ENCODE peak calls at places on chromosomes 3 and 15, in six cellular contexts. One of them, this sample, is unnamed.

GRCh38 chr3:51779137-51779536 is at the start of gene IQCF6:
- DNase-seq in sigmoid colon: no peak
- DNase-seq in prostate gland: no peak
- DNase-seq in A549: no peak
- DNase-seq in cardiac muscle cell: no peak
- DNase-seq in HFF-Myc: no peak
- DNase-seq in this sample: no peak

GRCh38 chr3:51379301-51379700 is 5.8 kb upstream of the MANF start:
- DNase-seq in cardiac muscle cell: no peak
- DNase-seq in prostate gland: no peak
- DNase-seq in A549: no peak
- DNase-seq in HFF-Myc: no peak
- DNase-seq in sigmoid colon: no peak
- DNase-seq in this sample: no peak

GRCh38 chr3:64185436-64185835 is 39.8 kb downstream of the PRICKLE2 start:
- DNase-seq in cardiac muscle cell: no peak
- DNase-seq in prostate gland: no peak
- DNase-seq in HFF-Myc: no peak
- DNase-seq in A549: no peak
- DNase-seq in sigmoid colon: no peak
- DNase-seq in this sample: no peak

GRCh38 chr15:52515343-52515742 is 13.3 kb downstream of the MYO5A start:
- DNase-seq in cardiac muscle cell: no peak
- DNase-seq in sigmoid colon: no peak
- DNase-seq in A549: no peak
- DNase-seq in prostate gland: no peak
- DNase-seq in HFF-Myc: no peak
- DNase-seq in this sample: no peak

GRCh38 chr3:188280627-188281026 is 126.7 kb downstream of the LPP start:
- DNase-seq in cardiac muscle cell: no peak
- DNase-seq in HFF-Myc: no peak
- DNase-seq in sigmoid colon: no peak
- DNase-seq in A549: no peak
- DNase-seq in prostate gland: no peak
- DNase-seq in this sample: no peak

GRCh38 chr3:39000008-39000450 is 51.7 kb downstream of the SCN11A start:
- DNase-seq in sigmoid colon: no peak
- DNase-seq in cardiac muscle cell: peak; percentile 71
- DNase-seq in prostate gland: no peak
- DNase-seq in HFF-Myc: peak; percentile 59
- DNase-seq in A549: peak; percentile 60
- DNase-seq in this sample: peak; percentile 24

GRCh38 chr3:101946906-101947305 is 97.6 kb downstream of the NFKBIZ start:
- DNase-seq in sigmoid colon: no peak
- DNase-seq in cardiac muscle cell: peak; percentile 65
- DNase-seq in prostate gland: no peak
- DNase-seq in HFF-Myc: no peak
- DNase-seq in A549: no peak
- DNase-seq in this sample: no peak

GRCh38 chr15:25797511-25798206 is 65.5 kb downstream of the ATP10A start:
- DNase-seq in prostate gland: no peak
- DNase-seq in HFF-Myc: no peak
- DNase-seq in A549: no peak
- DNase-seq in cardiac muscle cell: peak; percentile 10
- DNase-seq in sigmoid colon: no peak
- DNase-seq in this sample: no peak

GRCh38 chr15:52114256-52114655 is 1.7 kb upstream of the BCL2L10 start:
- DNase-seq in cardiac muscle cell: no peak
- DNase-seq in prostate gland: no peak
- DNase-seq in A549: no peak
- DNase-seq in sigmoid colon: no peak
- DNase-seq in HFF-Myc: no peak
- DNase-seq in this sample: no peak

GRCh38 chr3:120393252-120393651 is 44.1 kb upstream of the LRRC58 start:
- DNase-seq in HFF-Myc: no peak
- DNase-seq in sigmoid colon: no peak
- DNase-seq in prostate gland: no peak
- DNase-seq in cardiac muscle cell: no peak
- DNase-seq in A549: no peak
- DNase-seq in this sample: no peak

GRCh38 chr3:13277130-13277783 is 142.9 kb downstream of the NUP210 start:
- DNase-seq in cardiac muscle cell: no peak
- DNase-seq in sigmoid colon: peak; percentile 63
- DNase-seq in HFF-Myc: no peak
- DNase-seq in prostate gland: peak; percentile 69
- DNase-seq in A549: no peak
- DNase-seq in this sample: no peak

GRCh38 chr15:100783760-100784492 is 95.7 kb upstream of the ALDH1A3 start:
- DNase-seq in prostate gland: no peak
- DNase-seq in sigmoid colon: peak; percentile 48
- DNase-seq in cardiac muscle cell: no peak
- DNase-seq in A549: no peak
- DNase-seq in HFF-Myc: no peak
- DNase-seq in this sample: no peak

GRCh38 chr3:100319951-100320350 is 14.6 kb upstream of the NIT2 start:
- DNase-seq in A549: no peak
- DNase-seq in cardiac muscle cell: no peak
- DNase-seq in HFF-Myc: no peak
- DNase-seq in prostate gland: no peak
- DNase-seq in sigmoid colon: no peak
- DNase-seq in this sample: no peak

GRCh38 chr3:132167870-132168269 is 133.1 kb upstream of the CPNE4 start:
- DNase-seq in HFF-Myc: no peak
- DNase-seq in prostate gland: no peak
- DNase-seq in cardiac muscle cell: no peak
- DNase-seq in A549: no peak
- DNase-seq in sigmoid colon: no peak
- DNase-seq in this sample: no peak
- H3K4me3 ChIP-seq in HFF-Myc: no peak overlapping the region
- H3K4me3 ChIP-seq in prostate gland: no peak overlapping the region
- H3K4me3 ChIP-seq in cardiac muscle cell: no peak overlapping the region
- H3K4me3 ChIP-seq in A549: no peak overlapping the region
- H3K4me3 ChIP-seq in sigmoid colon: no peak overlapping the region
- H3K4me3 ChIP-seq in this sample: no peak overlapping the region

DNA sequence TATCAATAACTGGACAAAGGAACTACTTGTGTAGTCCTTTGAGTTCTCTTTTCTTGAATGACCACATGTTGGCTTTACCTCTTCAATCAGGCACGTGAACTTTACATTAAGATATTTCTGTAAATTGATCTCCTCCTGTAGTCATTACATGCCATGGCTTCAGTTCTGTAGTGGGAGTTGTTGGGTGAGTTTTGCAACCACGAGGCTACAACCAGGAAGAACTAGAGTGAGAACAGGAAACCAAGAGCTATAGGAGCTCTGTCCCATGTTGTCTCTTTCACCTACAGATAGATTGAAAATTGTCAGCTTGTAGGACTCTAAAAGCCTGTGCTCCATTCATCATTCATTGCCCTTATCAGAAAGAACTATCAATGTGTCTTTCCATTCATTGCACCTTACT is 2.0 kb downstream of the RSRC1 start:
- DNase-seq in A549: no peak
- DNase-seq in HFF-Myc: no peak
- DNase-seq in cardiac muscle cell: no peak
- DNase-seq in sigmoid colon: no peak
- DNase-seq in prostate gland: no peak
- DNase-seq in this sample: no peak
- H3K4me3 ChIP-seq in A549: no peak overlapping the region
- H3K4me3 ChIP-seq in HFF-Myc: no peak overlapping the region
- H3K4me3 ChIP-seq in cardiac muscle cell: no peak overlapping the region
- H3K4me3 ChIP-seq in sigmoid colon: no peak overlapping the region
- H3K4me3 ChIP-seq in prostate gland: no peak overlapping the region
- H3K4me3 ChIP-seq in this sample: no peak overlapping the region

GRCh38 chr3:14600856-14601610 is 50.5 kb upstream of the CCDC174 start:
- DNase-seq in sigmoid colon: no peak
- DNase-seq in prostate gland: no peak
- DNase-seq in cardiac muscle cell: no peak
- DNase-seq in A549: no peak
- DNase-seq in HFF-Myc: no peak
- DNase-seq in this sample: no peak

GRCh38 chr3:14601692-14602005 is 49.9 kb upstream of the CCDC174 start:
- DNase-seq in cardiac muscle cell: no peak
- DNase-seq in HFF-Myc: no peak
- DNase-seq in sigmoid colon: no peak
- DNase-seq in A549: no peak
- DNase-seq in prostate gland: no peak
- DNase-seq in this sample: no peak

GRCh38 chr3:14600075-14600474 is 51.5 kb upstream of the CCDC174 start:
- DNase-seq in A549: no peak
- DNase-seq in prostate gland: no peak
- DNase-seq in HFF-Myc: no peak
- DNase-seq in cardiac muscle cell: no peak
- DNase-seq in sigmoid colon: no peak
- DNase-seq in this sample: no peak

GRCh38 chr3:14602804-14603644 is 48.5 kb upstream of the CCDC174 start:
- DNase-seq in sigmoid colon: no peak
- DNase-seq in prostate gland: no peak
- DNase-seq in A549: peak; percentile 36
- DNase-seq in HFF-Myc: no peak
- DNase-seq in cardiac muscle cell: peak; percentile 17
- DNase-seq in this sample: no peak

GRCh38 chr3:14602006-14602803 is 49.4 kb upstream of the CCDC174 start:
- DNase-seq in sigmoid colon: no peak
- DNase-seq in A549: peak; percentile 63
- DNase-seq in cardiac muscle cell: no peak
- DNase-seq in prostate gland: no peak
- DNase-seq in HFF-Myc: no peak
- DNase-seq in this sample: no peak
- H3K4me3 ChIP-seq in sigmoid colon: peak overlapping the region; percentile 26
- H3K4me3 ChIP-seq in A549: peak overlapping the region; percentile 57
- H3K4me3 ChIP-seq in cardiac muscle cell: peak overlapping the region; percentile 39
- H3K4me3 ChIP-seq in prostate gland: peak overlapping the region; percentile 37
- H3K4me3 ChIP-seq in HFF-Myc: no peak overlapping the region
- H3K4me3 ChIP-seq in this sample: peak overlapping the region; percentile 31

GRCh38 chr15:74822233-74822632 is 4.2 kb upstream of the CPLX3 start:
- DNase-seq in A549: no peak
- DNase-seq in cardiac muscle cell: no peak
- DNase-seq in HFF-Myc: no peak
- DNase-seq in prostate gland: no peak
- DNase-seq in sigmoid colon: no peak
- DNase-seq in this sample: no peak

GRCh38 chr15:74820056-74820455 is 6.4 kb upstream of the CPLX3 start:
- DNase-seq in cardiac muscle cell: no peak
- DNase-seq in HFF-Myc: no peak
- DNase-seq in A549: no peak
- DNase-seq in sigmoid colon: no peak
- DNase-seq in prostate gland: no peak
- DNase-seq in this sample: no peak

GRCh38 chr15:74821790-74822158 is 4.7 kb upstream of the CPLX3 start:
- DNase-seq in sigmoid colon: no peak
- DNase-seq in cardiac muscle cell: no peak
- DNase-seq in A549: no peak
- DNase-seq in HFF-Myc: no peak
- DNase-seq in prostate gland: no peak
- DNase-seq in this sample: no peak

GRCh38 chr15:74823324-74823723 is 3.1 kb upstream of the CPLX3 start:
- DNase-seq in sigmoid colon: no peak
- DNase-seq in prostate gland: no peak
- DNase-seq in cardiac muscle cell: no peak
- DNase-seq in A549: no peak
- DNase-seq in HFF-Myc: no peak
- DNase-seq in this sample: no peak

GRCh38 chr15:74821091-74821789 is 5.2 kb upstream of the CPLX3 start:
- DNase-seq in sigmoid colon: no peak
- DNase-seq in prostate gland: no peak
- DNase-seq in HFF-Myc: no peak
- DNase-seq in A549: no peak
- DNase-seq in cardiac muscle cell: no peak
- DNase-seq in this sample: no peak
- H3K4me3 ChIP-seq in sigmoid colon: no peak overlapping the region
- H3K4me3 ChIP-seq in prostate gland: no peak overlapping the region
- H3K4me3 ChIP-seq in HFF-Myc: no peak overlapping the region
- H3K4me3 ChIP-seq in A549: no peak overlapping the region
- H3K4me3 ChIP-seq in cardiac muscle cell: no peak overlapping the region
- H3K4me3 ChIP-seq in this sample: no peak overlapping the region

GRCh38 chr15:83498801-83499200 is 51.7 kb downstream of the SH3GL3 start:
- DNase-seq in sigmoid colon: no peak
- DNase-seq in prostate gland: no peak
- DNase-seq in A549: no peak
- DNase-seq in cardiac muscle cell: no peak
- DNase-seq in HFF-Myc: no peak
- DNase-seq in this sample: no peak

GRCh38 chr15:83498374-83498773 is 51.2 kb downstream of the SH3GL3 start:
- DNase-seq in prostate gland: no peak
- DNase-seq in HFF-Myc: no peak
- DNase-seq in A549: no peak
- DNase-seq in sigmoid colon: no peak
- DNase-seq in cardiac muscle cell: no peak
- DNase-seq in this sample: no peak

GRCh38 chr15:83503595-83504364 is 56.6 kb downstream of the SH3GL3 start:
- DNase-seq in cardiac muscle cell: no peak
- DNase-seq in HFF-Myc: no peak
- DNase-seq in A549: no peak
- DNase-seq in sigmoid colon: no peak
- DNase-seq in prostate gland: no peak
- DNase-seq in this sample: no peak

GRCh38 chr15:83504365-83504764 is 57.2 kb downstream of the SH3GL3 start:
- DNase-seq in cardiac muscle cell: peak; percentile 10
- DNase-seq in prostate gland: no peak
- DNase-seq in HFF-Myc: no peak
- DNase-seq in sigmoid colon: no peak
- DNase-seq in A549: no peak
- DNase-seq in this sample: no peak

DNA sequence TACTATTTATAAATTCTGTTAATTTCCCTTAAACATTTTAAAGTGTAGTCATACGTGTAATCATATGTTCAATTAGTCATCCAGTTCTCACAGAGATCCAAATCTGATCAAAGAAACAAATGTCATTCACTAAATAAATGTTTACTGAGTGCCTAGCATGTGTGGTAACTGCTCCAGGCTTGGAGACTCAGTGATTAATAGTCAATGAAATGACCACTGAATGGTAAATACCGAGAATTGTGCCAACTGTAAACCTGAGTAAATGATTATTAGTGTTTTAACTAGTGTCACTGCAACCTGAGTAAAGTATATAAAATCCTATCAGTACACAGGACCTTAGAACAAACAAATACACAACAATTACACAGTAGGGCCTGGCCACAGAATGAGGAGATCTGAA is 52.3 kb downstream of the SH3GL3 start:
- DNase-seq in prostate gland: no peak
- DNase-seq in A549: no peak
- DNase-seq in HFF-Myc: no peak
- DNase-seq in sigmoid colon: no peak
- DNase-seq in cardiac muscle cell: no peak
- DNase-seq in this sample: no peak
- H3K4me3 ChIP-seq in prostate gland: no peak overlapping the region
- H3K4me3 ChIP-seq in A549: no peak overlapping the region
- H3K4me3 ChIP-seq in HFF-Myc: no peak overlapping the region
- H3K4me3 ChIP-seq in sigmoid colon: no peak overlapping the region
- H3K4me3 ChIP-seq in cardiac muscle cell: no peak overlapping the region
- H3K4me3 ChIP-seq in this sample: no peak overlapping the region

GRCh38 chr3:129313415-129313982 is 34.8 kb downstream of the HMCES start:
- DNase-seq in HFF-Myc: no peak
- DNase-seq in sigmoid colon: no peak
- DNase-seq in A549: no peak
- DNase-seq in prostate gland: no peak
- DNase-seq in cardiac muscle cell: no peak
- DNase-seq in this sample: no peak
- H3K4me3 ChIP-seq in HFF-Myc: no peak overlapping the region
- H3K4me3 ChIP-seq in sigmoid colon: no peak overlapping the region
- H3K4me3 ChIP-seq in A549: no peak overlapping the region
- H3K4me3 ChIP-seq in prostate gland: no peak overlapping the region
- H3K4me3 ChIP-seq in cardiac muscle cell: no peak overlapping the region
- H3K4me3 ChIP-seq in this sample: no peak overlapping the region